ENCODE peak calls at places on chromosomes 3 and 15, in nine cellular contexts. A is GM12892, U is Peyer's patch, C is lower leg skin, R is upper lobe of left lung, J is HCT116, S is H1, Q is prostate gland, F is GM12878. V is an unnamed sample.

GRCh38 chr15:99412626-99413025 is 153.2 kb upstream of the MEF2A start:
- DNase-seq in A (no peak), U (no peak), C (no peak), R (no peak), J (no peak), S (no peak), Q (no peak), F (no peak), V (no peak)

GRCh38 chr3:10286596-10287295 is 6.0 kb downstream of the GHRL start:
- DNase-seq in A (no peak), U (no peak), C (peak), R (no peak), J (peak), S (peak), Q (peak), F (no peak), V (no peak)

GRCh38 chr3:16871915-16872842 is 12.6 kb upstream of the PLCL2 start:
- DNase-seq in A (no peak), U (no peak), C (no peak), R (no peak), J (no peak), S (no peak), Q (no peak), F (no peak), V (no peak)

GRCh38 chr3:23183731-23184130 is 19.4 kb upstream of the UBE2E2 start:
- DNase-seq in A (no peak), U (no peak), C (no peak), R (peak), J (peak), S (no peak), Q (peak), F (no peak), V (no peak)

GRCh38 chr3:50181985-50182384 is 9.4 kb upstream of the GNAT1 start:
- DNase-seq in A (no peak), U (no peak), C (no peak), R (no peak), J (no peak), S (no peak), Q (no peak), F (no peak), V (no peak)

GRCh38 chr15:74202461-74203401 is at the start of gene STRA6:
- DNase-seq in A (no peak), U (no peak), C (no peak), R (no peak), J (no peak), S (peak), Q (no peak), F (no peak), V (no peak)

GRCh38 chr15:40443846-40444245 is 3.1 kb downstream of the BAHD1 start:
- DNase-seq in A (no peak), U (no peak), C (no peak), R (peak), J (no peak), S (no peak), Q (no peak), F (no peak), V (no peak)

GRCh38 chr3:171178714-171179113 is 152.2 kb upstream of the SLC2A2 start:
- DNase-seq in A (no peak), U (no peak), C (no peak), R (no peak), J (no peak), S (no peak), Q (no peak), F (no peak), V (no peak)

GRCh38 chr15:68528891-68529290 is 49.9 kb upstream of the CORO2B start:
- DNase-seq in A (no peak), U (no peak), C (no peak), R (no peak), J (no peak), S (no peak), Q (no peak), F (no peak), V (no peak)

GRCh38 chr3:52705688-52706686 is at the start of the genes GLT8D1 and SPCS1:
- DNase-seq in A (peak), U (peak), C (peak), R (peak), J (peak), S (no peak), Q (peak), F (no peak), V (peak)

GRCh38 chr15:67165653-67166260 is 88.7 kb downstream of the AAGAB start:
- DNase-seq in A (no peak), U (no peak), C (no peak), R (no peak), J (no peak), S (peak), Q (no peak), F (no peak), V (no peak)

GRCh38 chr15:66832679-66833078 is 130.6 kb downstream of the SMAD6 start:
- DNase-seq in A (no peak), U (no peak), C (no peak), R (no peak), J (no peak), S (no peak), Q (no peak), F (no peak), V (peak)

GRCh38 chr15:64224508-64224907 is 61.7 kb upstream of the PPIB start:
- DNase-seq in A (no peak), U (no peak), C (no peak), R (no peak), J (no peak), S (no peak), Q (peak), F (no peak), V (no peak)

GRCh38 chr3:170368921-170369320 is 11.4 kb downstream of the SKIL start:
- DNase-seq in A (no peak), U (no peak), C (no peak), R (no peak), J (no peak), S (no peak), Q (no peak), F (no peak), V (no peak)

GRCh38 chr3:130935761-130936160 is 41.9 kb downstream of the ATP2C1 start:
- DNase-seq in A (no peak), U (no peak), C (no peak), R (no peak), J (no peak), S (no peak), Q (no peak), F (no peak), V (no peak)

DNA sequence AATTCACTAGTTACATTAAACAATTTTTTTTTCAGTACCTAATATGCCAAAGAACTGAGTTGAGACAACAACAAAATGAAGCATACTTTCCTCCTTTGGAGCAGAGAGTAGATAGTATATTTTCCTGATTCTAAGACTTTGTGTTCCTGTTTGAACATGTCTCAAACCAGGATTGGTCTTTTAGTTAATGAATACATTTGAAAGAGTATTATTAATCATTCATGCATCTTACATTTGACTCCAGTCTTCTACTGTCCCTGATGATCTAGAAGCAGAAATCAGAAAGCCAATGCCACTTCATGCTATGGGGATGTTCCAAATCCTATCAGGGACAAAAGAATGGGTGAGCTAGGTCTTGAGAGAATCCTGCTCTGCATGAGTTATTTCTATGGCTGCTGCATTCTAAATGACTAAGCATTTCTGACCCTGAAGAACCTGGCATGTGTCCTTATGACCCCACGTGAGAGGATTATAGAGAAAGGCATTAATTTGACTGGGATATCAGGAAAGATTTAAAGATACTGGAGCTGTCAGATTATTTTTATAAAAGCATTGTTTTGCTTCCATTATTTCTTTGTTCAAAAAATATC is 32.9 kb upstream of the MBNL1 start:
- DNase-seq in A (no peak), U (no peak), C (no peak), R (no peak), J (peak), S (no peak), Q (no peak), F (no peak), V (no peak)
- TF ChIP-seq POLR2A in A (no peak), U (no peak), C (no peak), R (no peak), J (no peak), S (no peak), Q (no peak), F (no peak), V (no peak)

GRCh38 chr15:90871097-90871715 is 2.8 kb downstream of the FURIN start:
- DNase-seq in A (peak), U (no peak), C (no peak), R (no peak), J (no peak), S (no peak), Q (no peak), F (no peak), V (no peak)
- TF ChIP-seq POLR2A in A (no peak), U (no peak), C (no peak), R (no peak), J (no peak), S (no peak), Q (no peak), F (peak), V (no peak)

GRCh38 chr3:187139126-187139894 is at the start of gene RPL39L:
- DNase-seq in A (peak), U (peak), C (peak), R (peak), J (no peak), S (peak), Q (peak), F (peak), V (peak)
- TF ChIP-seq POLR2A in A (peak), U (no peak), C (no peak), R (no peak), J (no peak), S (peak), Q (peak), F (peak), V (peak)

GRCh38 chr3:97825101-97825500 is 3.3 kb downstream of the CRYBG3 start:
- DNase-seq in A (no peak), U (no peak), C (no peak), R (no peak), J (no peak), S (no peak), Q (no peak), F (no peak), V (no peak)

GRCh38 chr3:97821413-97821809 is 400 bp upstream of the CRYBG3 start:
- DNase-seq in A (no peak), U (peak), C (peak), R (peak), J (no peak), S (no peak), Q (peak), F (no peak), V (peak)

GRCh38 chr3:97823081-97823480 is 1.3 kb downstream of the CRYBG3 start:
- DNase-seq in A (no peak), U (no peak), C (no peak), R (no peak), J (no peak), S (no peak), Q (no peak), F (no peak), V (no peak)

GRCh38 chr3:97821810-97822775 is at the start of gene CRYBG3:
- DNase-seq in A (peak), U (peak), C (peak), R (peak), J (peak), S (no peak), Q (peak), F (peak), V (peak)

GRCh38 chr3:97823503-97824004 is 1.7 kb downstream of the CRYBG3 start:
- DNase-seq in A (no peak), U (no peak), C (no peak), R (peak), J (no peak), S (no peak), Q (no peak), F (no peak), V (no peak)
- TF ChIP-seq POLR2A in A (no peak), U (no peak), C (no peak), R (no peak), J (no peak), S (no peak), Q (no peak), F (no peak), V (no peak)

GRCh38 chr15:90903733-90904536 is 833 bp downstream of the MAN2A2 start:
- DNase-seq in A (no peak), U (no peak), C (no peak), R (peak), J (no peak), S (no peak), Q (no peak), F (no peak), V (peak)

GRCh38 chr15:90902996-90903732 is at the start of gene MAN2A2:
- DNase-seq in A (peak), U (peak), C (no peak), R (peak), J (peak), S (no peak), Q (peak), F (no peak), V (peak)

GRCh38 chr15:90902656-90902995 is 476 bp upstream of the MAN2A2 start:
- DNase-seq in A (no peak), U (no peak), C (no peak), R (no peak), J (no peak), S (no peak), Q (no peak), F (no peak), V (no peak)

GRCh38 chr15:90904746-90905145 is 1.6 kb downstream of the MAN2A2 start:
- DNase-seq in A (no peak), U (no peak), C (no peak), R (no peak), J (no peak), S (no peak), Q (no peak), F (no peak), V (no peak)

GRCh38 chr15:90901799-90902655 is 1.1 kb upstream of the MAN2A2 start:
- DNase-seq in A (peak), U (peak), C (peak), R (peak), J (peak), S (no peak), Q (peak), F (peak), V (peak)
- TF ChIP-seq POLR2A in A (peak), U (peak), C (no peak), R (peak), J (peak), S (no peak), Q (peak), F (peak), V (peak)

V was measured in right lobe of liver.